ENCODE peak calls at places on chromosomes 2 and 18, in six cellular contexts. One of them, this sample, is unnamed. For H3K4me1, the result is how much of the 10 kb centered on the place peaks cover.

GRCh38 chr2:233463586-233463985 is 103.0 kb downstream of the USP40 start:
- DNase-seq in PC-3: no peak
- DNase-seq in K562: no peak
- DNase-seq in vagina: no peak
- DNase-seq in heart right ventricle: no peak
- DNase-seq in stomach: no peak
- DNase-seq in this sample: no peak

GRCh38 chr2:151289972-151290335 is 486 bp upstream of the NMI start:
- DNase-seq in PC-3: peak
- DNase-seq in K562: peak
- DNase-seq in vagina: no peak
- DNase-seq in heart right ventricle: no peak
- DNase-seq in stomach: no peak
- DNase-seq in this sample: peak

GRCh38 chr2:5140367-5140766 is 551.8 kb upstream of the SOX11 start:
- DNase-seq in PC-3: peak
- DNase-seq in K562: no peak
- DNase-seq in vagina: no peak
- DNase-seq in heart right ventricle: no peak
- DNase-seq in stomach: no peak
- DNase-seq in this sample: no peak

GRCh38 chr2:241009601-241010530 is 11.4 kb downstream of the SNED1 start:
- DNase-seq in PC-3: peak
- DNase-seq in K562: no peak
- DNase-seq in vagina: peak
- DNase-seq in heart right ventricle: no peak
- DNase-seq in stomach: peak
- DNase-seq in this sample: peak

GRCh38 chr2:200575957-200576356 is 9.9 kb upstream of the AOX1 start:
- DNase-seq in PC-3: peak
- DNase-seq in K562: no peak
- DNase-seq in vagina: no peak
- DNase-seq in heart right ventricle: no peak
- DNase-seq in stomach: no peak
- DNase-seq in this sample: no peak

GRCh38 chr2:97678217-97678762 is 8.8 kb downstream of the C2orf92 start:
- DNase-seq in PC-3: no peak
- DNase-seq in K562: no peak
- DNase-seq in vagina: no peak
- DNase-seq in heart right ventricle: no peak
- DNase-seq in stomach: no peak
- DNase-seq in this sample: no peak

GRCh38 chr18:8298186-8298585 is 311.1 kb upstream of the RAB12 start:
- DNase-seq in PC-3: no peak
- DNase-seq in K562: no peak
- DNase-seq in vagina: no peak
- DNase-seq in heart right ventricle: no peak
- DNase-seq in stomach: no peak
- DNase-seq in this sample: no peak

GRCh38 chr2:17814601-17815000 is 1.7 kb upstream of the MSGN1 start:
- DNase-seq in PC-3: no peak
- DNase-seq in K562: no peak
- DNase-seq in vagina: no peak
- DNase-seq in heart right ventricle: no peak
- DNase-seq in stomach: no peak
- DNase-seq in this sample: no peak

GRCh38 chr2:217903859-217904613 is 98.8 kb downstream of the TNS1 start:
- DNase-seq in PC-3: no peak
- DNase-seq in K562: no peak
- DNase-seq in vagina: no peak
- DNase-seq in heart right ventricle: peak
- DNase-seq in stomach: peak
- DNase-seq in this sample: peak

GRCh38 chr2:129587426-129588064 is 391.9 kb upstream of the RAB6C start:
- DNase-seq in PC-3: no peak
- DNase-seq in K562: peak
- DNase-seq in vagina: no peak
- DNase-seq in heart right ventricle: no peak
- DNase-seq in stomach: no peak
- DNase-seq in this sample: no peak

GRCh38 chr2:30417253-30417652 is 29.8 kb upstream of the LCLAT1 start:
- DNase-seq in PC-3: no peak
- DNase-seq in K562: no peak
- DNase-seq in vagina: no peak
- DNase-seq in heart right ventricle: peak
- DNase-seq in stomach: no peak
- DNase-seq in this sample: peak

GRCh38 chr2:133732982-133733670 is 164.9 kb upstream of the NCKAP5 start:
- DNase-seq in PC-3: no peak
- DNase-seq in K562: no peak
- DNase-seq in vagina: no peak
- DNase-seq in heart right ventricle: no peak
- DNase-seq in stomach: no peak
- DNase-seq in this sample: no peak

GRCh38 chr2:207437136-207437856 is 92.5 kb upstream of the CREB1 start:
- DNase-seq in PC-3: no peak
- DNase-seq in K562: no peak
- DNase-seq in vagina: no peak
- DNase-seq in heart right ventricle: no peak
- DNase-seq in stomach: no peak
- DNase-seq in this sample: no peak

GRCh38 chr2:169757778-169758177 is 24.1 kb downstream of the KLHL23 start:
- DNase-seq in PC-3: no peak
- DNase-seq in K562: no peak
- DNase-seq in vagina: no peak
- DNase-seq in heart right ventricle: no peak
- DNase-seq in stomach: no peak
- DNase-seq in this sample: no peak

GRCh38 chr2:109029444-109030193 is 40.6 kb upstream of the EDAR start:
- DNase-seq in PC-3: no peak
- DNase-seq in K562: no peak
- DNase-seq in vagina: no peak
- DNase-seq in heart right ventricle: no peak
- DNase-seq in stomach: no peak
- DNase-seq in this sample: no peak

GRCh38 chr2:128438091-128438490 is 119.4 kb upstream of the HS6ST1 start:
- DNase-seq in PC-3: no peak
- DNase-seq in K562: no peak
- DNase-seq in vagina: peak
- DNase-seq in heart right ventricle: no peak
- DNase-seq in stomach: peak
- DNase-seq in this sample: no peak

GRCh38 chr2:4662161-4662779 is 958.9 kb downstream of the DCDC2C start:
- DNase-seq in PC-3: peak
- DNase-seq in K562: no peak
- DNase-seq in vagina: no peak
- DNase-seq in heart right ventricle: no peak
- DNase-seq in stomach: no peak
- DNase-seq in this sample: no peak

GRCh38 chr2:24981742-24982141 is 10.0 kb upstream of the DNAJC27 start:
- DNase-seq in PC-3: no peak
- DNase-seq in K562: no peak
- DNase-seq in vagina: no peak
- DNase-seq in heart right ventricle: no peak
- DNase-seq in stomach: no peak
- DNase-seq in this sample: no peak

GRCh38 chr18:44715245-44715644 is 34.6 kb downstream of the SETBP1 start:
- DNase-seq in PC-3: peak
- DNase-seq in K562: no peak
- DNase-seq in vagina: peak
- DNase-seq in heart right ventricle: no peak
- DNase-seq in stomach: no peak
- DNase-seq in this sample: peak

GRCh38 chr2:79721966-79722365 is 209.1 kb downstream of the CTNNA2 start:
- DNase-seq in PC-3: no peak
- DNase-seq in K562: no peak
- DNase-seq in vagina: no peak
- DNase-seq in heart right ventricle: no peak
- DNase-seq in stomach: no peak
- DNase-seq in this sample: no peak

GRCh38 chr2:62304429-62305417 is 108.8 kb downstream of the B3GNT2 start:
- DNase-seq in PC-3: peak
- DNase-seq in K562: peak
- DNase-seq in vagina: no peak
- DNase-seq in heart right ventricle: peak
- DNase-seq in stomach: peak
- DNase-seq in this sample: peak

GRCh38 chr2:220779918-220780317 is 792.2 kb downstream of the EPHA4 start:
- DNase-seq in PC-3: peak
- DNase-seq in K562: no peak
- DNase-seq in vagina: no peak
- DNase-seq in heart right ventricle: no peak
- DNase-seq in stomach: no peak
- DNase-seq in this sample: no peak

GRCh38 chr2:74155830-74156229 is 8.1 kb upstream of the BOLA3 start:
- DNase-seq in PC-3: no peak
- DNase-seq in K562: no peak
- DNase-seq in vagina: no peak
- DNase-seq in heart right ventricle: no peak
- DNase-seq in stomach: no peak
- DNase-seq in this sample: no peak

GRCh38 chr2:223055836-223056235 is 3.8 kb downstream of the KCNE4 start:
- DNase-seq in PC-3: no peak
- DNase-seq in K562: peak
- DNase-seq in vagina: no peak
- DNase-seq in heart right ventricle: peak
- DNase-seq in stomach: peak
- DNase-seq in this sample: peak

DNA sequence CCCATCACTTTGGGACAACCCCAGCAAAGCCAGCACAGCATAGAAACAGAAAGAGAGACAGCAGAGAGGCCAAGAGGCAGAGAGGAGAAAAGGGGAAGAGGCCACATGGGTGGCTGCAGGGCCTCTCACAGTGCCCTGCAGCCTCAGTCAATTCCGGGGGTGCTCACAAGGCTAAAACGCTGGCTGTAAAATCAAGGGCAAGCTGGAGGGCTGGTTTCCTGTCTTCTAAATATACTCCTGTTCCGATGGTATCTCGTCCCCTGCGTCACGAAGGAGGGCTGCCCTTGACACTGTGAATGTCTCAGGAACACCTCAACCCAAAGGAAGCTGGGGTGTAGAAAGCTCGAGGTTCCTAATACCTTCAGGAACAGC is 166.5 kb upstream of the ID2 start:
- DNase-seq in PC-3: no peak
- DNase-seq in K562: no peak
- DNase-seq in vagina: no peak
- DNase-seq in heart right ventricle: peak
- DNase-seq in stomach: peak
- DNase-seq in this sample: no peak
- H3K4me1 ChIP-seq in PC-3: under half
- H3K4me1 ChIP-seq in K562: under half
- H3K4me1 ChIP-seq in vagina: under half
- H3K4me1 ChIP-seq in heart right ventricle: under half
- H3K4me1 ChIP-seq in stomach: under half
- H3K4me1 ChIP-seq in this sample: under half

GRCh38 chr2:26840937-26841610 is 6.9 kb upstream of the DPYSL5 start:
- DNase-seq in PC-3: peak
- DNase-seq in K562: peak
- DNase-seq in vagina: no peak
- DNase-seq in heart right ventricle: no peak
- DNase-seq in stomach: no peak
- DNase-seq in this sample: no peak
- TF ChIP-seq CTCF in PC-3: peak
- TF ChIP-seq CTCF in K562: peak
- TF ChIP-seq CTCF in vagina: no peak
- TF ChIP-seq CTCF in heart right ventricle: no peak
- TF ChIP-seq CTCF in stomach: no peak
- TF ChIP-seq CTCF in this sample: no peak

DNA sequence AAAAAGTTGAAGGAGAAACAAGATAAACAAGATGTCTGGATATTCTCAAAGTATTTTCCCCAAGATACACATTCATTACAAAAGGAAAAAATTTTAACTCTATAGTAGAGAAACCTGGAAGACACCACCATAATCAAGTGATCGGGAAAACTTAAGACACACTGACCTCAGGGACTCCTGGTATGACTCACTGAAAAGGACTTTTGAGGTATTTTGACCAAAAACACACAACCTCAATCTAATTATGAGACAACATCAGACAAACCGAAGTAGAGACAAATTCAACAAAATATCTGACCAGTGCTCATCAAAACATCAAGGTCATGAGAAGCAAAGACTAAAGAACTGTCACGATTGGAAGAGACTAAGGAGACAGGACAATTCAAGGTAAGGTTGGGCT is 34.7 kb downstream of the LPIN2 start:
- DNase-seq in PC-3: no peak
- DNase-seq in K562: no peak
- DNase-seq in vagina: no peak
- DNase-seq in heart right ventricle: no peak
- DNase-seq in stomach: no peak
- DNase-seq in this sample: no peak
- H3K4me1 ChIP-seq in PC-3: under half
- H3K4me1 ChIP-seq in K562: under half
- H3K4me1 ChIP-seq in vagina: half or more
- H3K4me1 ChIP-seq in heart right ventricle: under half
- H3K4me1 ChIP-seq in stomach: half or more
- H3K4me1 ChIP-seq in this sample: under half

GRCh38 chr2:124647245-124647644 is 622.2 kb downstream of the CNTNAP5 start:
- DNase-seq in PC-3: no peak
- DNase-seq in K562: no peak
- DNase-seq in vagina: no peak
- DNase-seq in heart right ventricle: no peak
- DNase-seq in stomach: no peak
- DNase-seq in this sample: no peak

GRCh38 chr2:124647663-124648062 is 622.6 kb downstream of the CNTNAP5 start:
- DNase-seq in PC-3: no peak
- DNase-seq in K562: no peak
- DNase-seq in vagina: no peak
- DNase-seq in heart right ventricle: no peak
- DNase-seq in stomach: no peak
- DNase-seq in this sample: no peak

GRCh38 chr2:124652099-124652498 is 627.0 kb downstream of the CNTNAP5 start:
- DNase-seq in PC-3: no peak
- DNase-seq in K562: no peak
- DNase-seq in vagina: no peak
- DNase-seq in heart right ventricle: no peak
- DNase-seq in stomach: no peak
- DNase-seq in this sample: no peak

GRCh38 chr2:124649001-124649400 is 623.9 kb downstream of the CNTNAP5 start:
- DNase-seq in PC-3: no peak
- DNase-seq in K562: no peak
- DNase-seq in vagina: no peak
- DNase-seq in heart right ventricle: no peak
- DNase-seq in stomach: no peak
- DNase-seq in this sample: no peak
- TF ChIP-seq CTCF in PC-3: no peak
- TF ChIP-seq CTCF in K562: no peak
- TF ChIP-seq CTCF in vagina: no peak
- TF ChIP-seq CTCF in heart right ventricle: no peak
- TF ChIP-seq CTCF in stomach: no peak
- TF ChIP-seq CTCF in this sample: no peak

GRCh38 chr2:127063701-127064590 is 43.0 kb downstream of the BIN1 start:
- DNase-seq in PC-3: no peak
- DNase-seq in K562: no peak
- DNase-seq in vagina: no peak
- DNase-seq in heart right ventricle: no peak
- DNase-seq in stomach: no peak
- DNase-seq in this sample: no peak
- H3K4me1 ChIP-seq in PC-3: under half
- H3K4me1 ChIP-seq in K562: half or more
- H3K4me1 ChIP-seq in vagina: half or more
- H3K4me1 ChIP-seq in heart right ventricle: under half
- H3K4me1 ChIP-seq in stomach: under half
- H3K4me1 ChIP-seq in this sample: under half